ENCODE peak calls at places on chromosomes 7 and 10, in eight cellular contexts. Q, Z, I, F, M, B, C and J are unnamed samples. For H3K36me3, the result is how much of the 10 kb centered on the place peaks cover.

GRCh38 chr10:82288461-82288881 is 413.5 kb downstream of the NRG3 start:
- DNase-seq in Q (no peak), Z (no peak), I (no peak), F (no peak), M (no peak), B (no peak), C (no peak), J (no peak)

GRCh38 chr7:10225265-10225664 is 748.4 kb upstream of the PHF14 start:
- DNase-seq in Q (no peak), Z (no peak), I (no peak), F (no peak), M (no peak), B (no peak), C (no peak), J (no peak)

GRCh38 chr10:76324283-76324682 is 892.9 kb downstream of the LRMDA start:
- DNase-seq in Q (no peak), Z (no peak), I (peak), F (no peak), M (no peak), B (peak), C (no peak), J (peak)

GRCh38 chr10:62689712-62690111 is 114.8 kb upstream of the ADO start:
- DNase-seq in Q (peak), Z (no peak), I (no peak), F (no peak), M (no peak), B (no peak), C (no peak), J (no peak)

GRCh38 chr7:82410461-82410860 is 33.1 kb downstream of the CACNA2D1 start:
- DNase-seq in Q (no peak), Z (no peak), I (no peak), F (no peak), M (no peak), B (no peak), C (no peak), J (peak)

GRCh38 chr10:73601486-73601921 is 10.4 kb upstream of the USP54 start:
- DNase-seq in Q (no peak), Z (no peak), I (peak), F (no peak), M (no peak), B (no peak), C (no peak), J (no peak)

GRCh38 chr10:28130267-28130666 is 131.4 kb upstream of the ODAD2 start:
- DNase-seq in Q (no peak), Z (no peak), I (no peak), F (peak), M (no peak), B (no peak), C (no peak), J (no peak)

GRCh38 chr7:45888993-45889366 is 692 bp downstream of the IGFBP1 start:
- DNase-seq in Q (no peak), Z (no peak), I (no peak), F (no peak), M (no peak), B (no peak), C (no peak), J (no peak)

GRCh38 chr7:30851651-30852359 is 59.8 kb upstream of the AQP1 start:
- DNase-seq in Q (no peak), Z (no peak), I (no peak), F (peak), M (no peak), B (no peak), C (no peak), J (no peak)

GRCh38 chr7:141944811-141945210 is 2.0 kb downstream of the CLEC5A start:
- DNase-seq in Q (no peak), Z (no peak), I (no peak), F (no peak), M (no peak), B (no peak), C (no peak), J (no peak)

GRCh38 chr7:99404235-99404976 is 4.0 kb downstream of the PDAP1 start:
- DNase-seq in Q (no peak), Z (no peak), I (no peak), F (no peak), M (no peak), B (no peak), C (no peak), J (no peak)

GRCh38 chr10:35739998-35740397 is 97.9 kb upstream of the FZD8 start:
- DNase-seq in Q (no peak), Z (no peak), I (no peak), F (peak), M (no peak), B (no peak), C (no peak), J (no peak)

GRCh38 chr10:131570716-131571307 is 259.3 kb upstream of the TCERG1L start:
- DNase-seq in Q (no peak), Z (no peak), I (peak), F (no peak), M (no peak), B (no peak), C (no peak), J (no peak)

GRCh38 chr7:39749177-39749576 is 125.8 kb downstream of the RALA start:
- DNase-seq in Q (no peak), Z (no peak), I (no peak), F (peak), M (no peak), B (no peak), C (no peak), J (no peak)

GRCh38 chr7:119377-120163 is 72.8 kb upstream of the FAM20C start:
- DNase-seq in Q (no peak), Z (no peak), I (peak), F (peak), M (no peak), B (no peak), C (no peak), J (no peak)

GRCh38 chr10:6647811-6648526 is 67.9 kb upstream of the PRKCQ start:
- DNase-seq in Q (peak), Z (peak), I (peak), F (peak), M (peak), B (no peak), C (peak), J (peak)

GRCh38 chr7:154171422-154171821 is 119.2 kb downstream of the DPP6 start:
- DNase-seq in Q (no peak), Z (no peak), I (no peak), F (no peak), M (no peak), B (no peak), C (no peak), J (no peak)

GRCh38 chr7:108442039-108442568 is 14.1 kb downstream of the NRCAM start:
- DNase-seq in Q (no peak), Z (no peak), I (no peak), F (no peak), M (peak), B (no peak), C (no peak), J (no peak)

GRCh38 chr7:36473454-36474282 is 84.0 kb downstream of the ANLN start:
- DNase-seq in Q (no peak), Z (peak), I (peak), F (peak), M (peak), B (no peak), C (no peak), J (no peak)

GRCh38 chr7:44738031-44738730 is 10.5 kb upstream of the ZMIZ2 start:
- DNase-seq in Q (no peak), Z (no peak), I (no peak), F (no peak), M (no peak), B (no peak), C (no peak), J (no peak)

GRCh38 chr10:77738496-77739158 is 101.0 kb upstream of the KCNMA1 start:
- DNase-seq in Q (no peak), Z (no peak), I (no peak), F (no peak), M (no peak), B (no peak), C (no peak), J (no peak)

GRCh38 chr7:155741805-155742204 is 70.5 kb downstream of the SHH start:
- DNase-seq in Q (no peak), Z (no peak), I (peak), F (no peak), M (no peak), B (no peak), C (no peak), J (no peak)
- H3K36me3 ChIP-seq in Q (half or more), Z (half or more), I (half or more), F (half or more), M (half or more), B (half or more), C (under half), J (under half)

GRCh38 chr7:94423116-94423515 is 28.4 kb downstream of the COL1A2 start:
- DNase-seq in Q (no peak), Z (no peak), I (no peak), F (peak), M (no peak), B (no peak), C (no peak), J (no peak)

GRCh38 chr7:94422136-94422535 is 27.4 kb downstream of the COL1A2 start:
- DNase-seq in Q (no peak), Z (no peak), I (no peak), F (peak), M (no peak), B (no peak), C (no peak), J (no peak)

GRCh38 chr7:94421711-94422110 is 27.0 kb downstream of the COL1A2 start:
- DNase-seq in Q (no peak), Z (no peak), I (no peak), F (peak), M (no peak), B (no peak), C (no peak), J (no peak)

GRCh38 chr7:94423865-94424264 is 29.2 kb downstream of the COL1A2 start:
- DNase-seq in Q (no peak), Z (peak), I (no peak), F (peak), M (no peak), B (no peak), C (no peak), J (no peak)

DNA sequence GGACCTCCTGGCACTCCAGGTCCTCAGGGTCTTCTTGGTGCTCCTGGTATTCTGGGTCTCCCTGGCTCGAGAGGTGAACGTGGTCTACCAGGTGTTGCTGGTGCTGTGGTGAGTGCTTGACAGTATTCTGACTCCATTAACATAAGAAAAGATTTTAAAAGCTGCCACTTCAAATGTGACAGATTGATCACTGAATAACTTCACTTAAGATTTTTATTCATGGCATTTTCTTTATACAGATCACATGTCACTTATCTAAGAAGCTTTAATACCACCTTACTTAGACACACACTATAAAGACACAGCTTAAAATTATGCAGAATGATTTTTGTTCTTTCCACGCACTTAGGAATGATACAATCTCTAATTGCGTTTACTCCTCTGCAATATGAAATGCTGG is 29.6 kb downstream of the COL1A2 start:
- DNase-seq in Q (no peak), Z (no peak), I (no peak), F (peak), M (no peak), B (no peak), C (no peak), J (no peak)
- H3K4me3 ChIP-seq in Q (no peak), Z (no peak), I (no peak), F (no peak), M (no peak), B (no peak), C (no peak), J (no peak)

GRCh38 chr10:124066744-124067714 is 26.4 kb downstream of the CHST15 start:
- DNase-seq in Q (no peak), Z (no peak), I (no peak), F (no peak), M (peak), B (no peak), C (no peak), J (no peak)
- H3K36me3 ChIP-seq in Q (under half), Z (under half), I (under half), F (under half), M (under half), B (under half), C (under half), J (under half)

GRCh38 chr7:5441840-5442513 is 18.3 kb upstream of the TNRC18 start:
- DNase-seq in Q (no peak), Z (no peak), I (no peak), F (no peak), M (no peak), B (no peak), C (no peak), J (no peak)

GRCh38 chr7:5439572-5440496 is 16.2 kb upstream of the TNRC18 start:
- DNase-seq in Q (no peak), Z (no peak), I (no peak), F (no peak), M (no peak), B (no peak), C (no peak), J (no peak)

GRCh38 chr7:5442757-5443305 is 19.2 kb upstream of the TNRC18 start:
- DNase-seq in Q (no peak), Z (no peak), I (no peak), F (no peak), M (no peak), B (no peak), C (no peak), J (no peak)

GRCh38 chr7:5445991-5446594 is 22.5 kb upstream of the TNRC18 start:
- DNase-seq in Q (no peak), Z (no peak), I (no peak), F (no peak), M (no peak), B (no peak), C (no peak), J (no peak)

GRCh38 chr7:5443678-5444077 is 20.0 kb upstream of the TNRC18 start:
- DNase-seq in Q (no peak), Z (no peak), I (no peak), F (no peak), M (no peak), B (no peak), C (no peak), J (no peak)
- H3K4me3 ChIP-seq in Q (no peak), Z (no peak), I (no peak), F (no peak), M (no peak), B (no peak), C (no peak), J (no peak)

DNA sequence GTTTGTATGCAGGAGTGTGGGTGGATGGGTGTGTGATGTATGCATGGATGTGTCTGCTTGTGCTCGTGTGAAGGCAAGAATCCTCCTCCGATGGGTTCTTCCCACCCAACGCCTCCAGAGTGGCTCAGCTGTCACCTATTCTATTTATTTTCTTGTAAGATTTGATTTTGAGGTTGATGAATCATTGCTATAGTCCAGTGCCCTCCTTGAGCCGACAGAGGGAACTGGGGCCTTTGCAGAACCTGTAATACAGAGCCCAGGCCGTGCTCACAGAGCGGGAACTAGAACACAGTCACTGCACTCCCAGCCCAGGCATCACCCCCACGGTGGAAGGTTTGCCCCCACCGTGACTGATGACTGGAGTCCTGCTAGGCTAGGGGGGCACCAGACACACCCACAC is 2.1 kb downstream of the RARRES2 start:
- DNase-seq in Q (no peak), Z (no peak), I (no peak), F (no peak), M (no peak), B (no peak), C (no peak), J (no peak)
- H3K36me3 ChIP-seq in Q (under half), Z (under half), I (under half), F (under half), M (under half), B (under half), C (under half), J (under half)

GRCh38 chr10:92832998-92833642 is 15.2 kb upstream of the EXOC6 start:
- DNase-seq in Q (no peak), Z (no peak), I (no peak), F (no peak), M (no peak), B (no peak), C (no peak), J (no peak)

GRCh38 chr10:92834981-92835380 is 13.3 kb upstream of the EXOC6 start:
- DNase-seq in Q (no peak), Z (no peak), I (no peak), F (peak), M (no peak), B (no peak), C (no peak), J (no peak)

GRCh38 chr10:92837462-92837861 is 10.9 kb upstream of the EXOC6 start:
- DNase-seq in Q (no peak), Z (no peak), I (no peak), F (no peak), M (no peak), B (no peak), C (no peak), J (no peak)

GRCh38 chr10:92832121-92832520 is 16.2 kb upstream of the EXOC6 start:
- DNase-seq in Q (no peak), Z (no peak), I (no peak), F (no peak), M (no peak), B (no peak), C (no peak), J (no peak)

GRCh38 chr10:92834331-92834730 is 14.0 kb upstream of the EXOC6 start:
- DNase-seq in Q (no peak), Z (no peak), I (no peak), F (peak), M (no peak), B (no peak), C (no peak), J (no peak)
- H3K4me3 ChIP-seq in Q (no peak), Z (no peak), I (no peak), F (no peak), M (no peak), B (no peak), C (no peak), J (peak)

GRCh38 chr10:47261121-47261520 is 38.9 kb upstream of the GDF10 start:
- DNase-seq in Q (peak), Z (no peak), I (peak), F (no peak), M (no peak), B (no peak), C (peak), J (no peak)

GRCh38 chr10:47259521-47259920 is 40.5 kb upstream of the GDF10 start:
- DNase-seq in Q (no peak), Z (no peak), I (no peak), F (no peak), M (no peak), B (no peak), C (no peak), J (no peak)

GRCh38 chr10:47260505-47261111 is 39.4 kb upstream of the GDF10 start:
- DNase-seq in Q (no peak), Z (no peak), I (no peak), F (no peak), M (peak), B (no peak), C (no peak), J (no peak)

GRCh38 chr10:47262606-47263295 is 37.2 kb upstream of the GDF10 start:
- DNase-seq in Q (no peak), Z (no peak), I (no peak), F (no peak), M (no peak), B (no peak), C (no peak), J (no peak)

DNA sequence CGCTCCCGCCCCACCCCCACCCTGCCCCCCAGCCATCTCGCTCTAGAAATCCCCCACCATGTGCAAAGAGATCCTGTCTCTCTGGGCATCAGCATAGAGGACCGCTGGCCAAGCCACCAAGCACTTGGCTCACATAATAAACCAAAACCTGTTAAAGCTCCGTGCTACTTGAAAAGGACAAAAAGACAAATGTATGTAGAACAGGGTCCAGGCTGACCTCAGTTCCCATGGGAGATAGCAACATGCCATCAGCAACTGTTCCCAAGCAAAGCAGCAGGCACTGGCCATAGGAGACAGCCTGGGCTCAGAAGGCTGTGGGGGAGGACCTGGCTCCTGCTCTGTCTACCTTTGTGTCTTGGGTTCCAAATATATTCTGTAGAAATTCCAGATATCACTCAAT is 38.4 kb upstream of the GDF10 start:
- DNase-seq in Q (no peak), Z (no peak), I (no peak), F (no peak), M (no peak), B (no peak), C (no peak), J (no peak)
- H3K36me3 ChIP-seq in Q (under half), Z (under half), I (under half), F (under half), M (under half), B (under half), C (under half), J (under half)

DNA sequence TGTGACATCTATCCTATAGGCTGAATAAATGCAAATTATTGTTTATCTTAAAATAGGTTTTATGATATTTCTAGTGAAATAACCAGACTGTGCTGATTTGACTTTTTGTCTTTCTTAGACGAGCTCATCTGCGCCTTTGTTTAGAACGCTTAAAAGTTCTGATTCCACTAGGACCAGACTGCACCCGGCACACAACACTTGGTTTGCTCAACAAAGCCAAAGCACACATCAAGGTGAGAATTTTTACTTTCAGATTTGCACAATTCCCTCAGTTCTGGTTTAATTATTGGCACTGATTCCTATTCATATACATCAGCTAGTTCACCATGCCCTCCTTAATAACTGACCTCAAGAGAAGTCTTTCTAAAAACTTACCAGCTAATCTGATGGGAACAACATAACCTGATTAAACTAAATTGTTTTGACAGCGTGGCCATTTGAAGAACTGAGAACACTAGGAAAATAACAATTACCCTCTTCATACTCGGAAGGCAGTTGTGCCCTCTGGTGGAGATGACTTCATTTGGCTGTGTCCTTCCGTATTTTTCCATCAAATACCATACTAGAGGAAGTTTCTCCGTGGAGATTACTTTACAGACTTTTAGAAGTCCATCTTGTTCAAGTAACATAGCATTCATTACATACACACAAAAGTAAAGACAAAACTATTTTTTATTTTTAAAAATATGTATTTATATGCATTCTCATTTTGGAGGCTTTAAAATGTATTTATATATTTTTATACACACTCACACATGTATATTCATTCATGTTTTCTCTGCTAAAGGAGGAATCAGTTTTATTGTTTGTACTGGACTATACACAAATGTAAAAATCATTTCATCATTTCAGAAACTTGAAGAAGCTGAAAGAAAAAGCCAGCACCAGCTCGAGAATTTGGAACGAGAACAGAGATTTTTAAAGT is 25.4 kb downstream of the SMNDC1 start:
- DNase-seq in Q (peak), Z (peak), I (peak), F (peak), M (peak), B (peak), C (peak), J (peak)
- H3K4me3 ChIP-seq in Q (no peak), Z (no peak), I (no peak), F (no peak), M (no peak), B (no peak), C (no peak), J (no peak)

GRCh38 chr7:26293569-26294308 is 2.1 kb downstream of the SNX10 start:
- DNase-seq in Q (peak), Z (no peak), I (peak), F (no peak), M (no peak), B (no peak), C (peak), J (no peak)
- H3K36me3 ChIP-seq in Q (under half), Z (under half), I (under half), F (under half), M (under half), B (under half), C (under half), J (under half)